ENCODE peak calls at places on chromosomes 3 and 15, in five cellular contexts. K, Y, Z, X and F are unnamed samples.

GRCh38 chr3:10583798-10584708 is 78.7 kb upstream of the ATP2B2 start:
- DNase-seq in K (no peak), Y (no peak), Z (no peak), X (no peak), F (no peak)

GRCh38 chr3:173007079-173007723 is 133.8 kb downstream of the SPATA16 start:
- DNase-seq in K (no peak), Y (peak), Z (no peak), X (no peak), F (no peak)

GRCh38 chr3:8492744-8493511 is 8.7 kb upstream of the LMCD1 start:
- DNase-seq in K (no peak), Y (no peak), Z (no peak), X (peak), F (no peak)

GRCh38 chr15:52783191-52783829 is 6.8 kb downstream of the ONECUT1 start:
- DNase-seq in K (no peak), Y (no peak), Z (no peak), X (no peak), F (no peak)

GRCh38 chr3:157572559-157573270 is 69.5 kb upstream of the VEPH1 start:
- DNase-seq in K (peak), Y (peak), Z (peak), X (peak), F (no peak)

GRCh38 chr15:83292317-83292716 is 7.9 kb upstream of the BNC1 start:
- DNase-seq in K (no peak), Y (no peak), Z (no peak), X (no peak), F (no peak)

GRCh38 chr3:99720985-99721632 is 82.7 kb downstream of the COL8A1 start:
- DNase-seq in K (no peak), Y (no peak), Z (no peak), X (no peak), F (no peak)

GRCh38 chr3:9409981-9410849 is 12.8 kb downstream of the SETD5 start:
- DNase-seq in K (no peak), Y (no peak), Z (no peak), X (no peak), F (no peak)

GRCh38 chr3:137771401-137772230 is 7.5 kb downstream of the SOX14 start:
- DNase-seq in K (no peak), Y (no peak), Z (no peak), X (peak), F (no peak)

GRCh38 chr15:33852570-33852969 is 115.7 kb upstream of the CHRM5 start:
- DNase-seq in K (no peak), Y (no peak), Z (no peak), X (no peak), F (no peak)

GRCh38 chr3:45479627-45480026 is 91.3 kb downstream of the LARS2 start:
- DNase-seq in K (no peak), Y (no peak), Z (peak), X (no peak), F (no peak)
- TF ChIP-seq ZBTB33 in K (no peak), Y (no peak), Z (no peak), X (no peak), F (no peak)

DNA sequence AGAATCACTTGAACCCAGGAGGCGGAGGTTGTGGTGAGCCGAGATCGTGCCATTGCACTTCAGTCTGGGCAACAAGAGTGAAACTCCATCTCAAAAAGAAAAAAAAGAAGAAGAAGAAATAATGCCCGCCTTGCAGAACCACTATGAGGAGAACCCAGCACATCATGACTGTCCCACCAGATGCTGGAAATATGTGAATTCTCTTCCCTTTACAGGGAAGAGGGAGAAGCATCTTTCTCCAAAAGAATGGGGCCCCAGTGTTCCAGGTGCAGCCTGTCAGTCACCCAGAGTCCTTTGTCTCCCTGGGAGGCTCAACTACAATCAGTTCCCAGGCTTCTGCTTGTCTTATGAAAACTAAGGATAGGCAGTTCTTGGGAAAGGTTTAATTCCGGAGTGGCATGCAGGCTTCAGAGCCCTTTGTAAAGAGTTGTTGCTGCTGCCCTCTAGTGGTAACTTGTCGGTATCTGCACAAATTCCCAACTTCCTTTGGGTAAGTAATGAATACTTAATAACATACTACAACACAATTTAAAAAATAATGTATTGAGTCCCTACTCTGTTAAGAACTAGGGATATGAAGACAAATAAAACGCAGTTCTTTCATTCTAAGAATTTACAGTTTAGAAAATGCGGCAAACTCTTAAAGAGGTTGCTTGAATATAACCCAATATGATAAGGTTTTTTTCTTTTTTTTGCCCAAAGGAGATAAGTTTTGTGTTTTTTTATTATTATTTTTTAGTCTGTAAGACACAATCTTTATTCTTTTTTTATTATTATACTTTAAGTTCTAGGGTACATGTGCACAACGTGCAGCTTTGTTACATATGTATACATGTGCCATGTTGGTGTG is 18.6 kb upstream of the TICRR start:
- DNase-seq in K (peak), Y (peak), Z (peak), X (peak), F (no peak)
- TF ChIP-seq ZBTB33 in K (no peak), Y (no peak), Z (no peak), X (no peak), F (no peak)

DNA sequence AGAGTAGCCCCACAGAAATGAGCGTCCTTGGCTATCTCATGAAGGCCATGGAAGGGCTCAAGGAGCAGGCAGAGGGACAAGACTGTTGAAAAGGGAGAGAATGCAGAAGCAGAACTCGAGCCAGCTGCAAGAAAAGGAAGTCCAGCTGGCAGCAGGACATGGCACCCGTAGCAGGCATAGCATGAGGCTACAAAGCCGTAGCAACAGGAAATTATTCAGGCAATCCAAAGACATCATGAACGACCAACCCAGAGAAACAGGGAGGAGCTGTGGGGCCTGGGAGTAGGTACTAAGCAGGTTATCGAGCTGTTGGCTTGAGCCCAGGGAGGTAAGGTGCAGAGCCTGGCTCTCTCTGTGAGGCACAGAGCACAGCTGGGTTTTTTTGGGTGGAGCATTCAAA is 144.1 kb upstream of the SMAD3 start:
- DNase-seq in K (no peak), Y (no peak), Z (no peak), X (no peak), F (no peak)
- TF ChIP-seq ZBTB33 in K (no peak), Y (no peak), Z (no peak), X (no peak), F (no peak)

DNA sequence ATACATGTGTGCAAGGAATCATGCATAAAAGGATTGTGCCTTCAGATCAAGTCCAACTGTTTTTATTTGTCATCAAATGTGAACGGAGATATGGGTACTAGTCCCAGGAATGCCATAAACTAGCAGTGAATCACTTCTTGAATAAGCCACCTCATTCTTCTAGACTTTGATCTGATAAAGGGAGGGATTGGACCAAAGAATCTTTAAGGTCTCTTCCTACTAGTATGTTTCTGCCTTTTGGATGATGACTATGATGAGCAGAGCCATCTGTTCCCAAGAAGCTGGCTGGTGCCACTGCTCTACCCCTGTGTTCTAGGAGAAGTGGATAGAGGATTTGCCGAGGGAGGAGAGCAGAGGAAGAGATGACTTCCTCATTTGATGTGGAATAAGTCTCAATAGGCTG is 28.8 kb upstream of the UACA start:
- DNase-seq in K (peak), Y (no peak), Z (no peak), X (no peak), F (no peak)
- TF ChIP-seq ZBTB33 in K (no peak), Y (no peak), Z (no peak), X (peak), F (no peak)

GRCh38 chr3:33089515-33089914 is 7.4 kb downstream of the GLB1 start:
- DNase-seq in K (no peak), Y (no peak), Z (no peak), X (no peak), F (peak)
- TF ChIP-seq ZBTB33 in K (no peak), Y (no peak), Z (no peak), X (no peak), F (no peak)

GRCh38 chr3:194303749-194304148 is 47.4 kb downstream of the CPN2 start:
- DNase-seq in K (no peak), Y (no peak), Z (no peak), X (no peak), F (no peak)
- TF ChIP-seq ZBTB33 in K (no peak), Y (no peak), Z (no peak), X (no peak), F (no peak)

GRCh38 chr3:147392083-147392916 is 14.0 kb downstream of the ZIC4 start:
- DNase-seq in K (no peak), Y (no peak), Z (no peak), X (peak), F (no peak)
- TF ChIP-seq ZBTB33 in K (no peak), Y (no peak), Z (no peak), X (no peak), F (no peak)